ENCODE peak calls at places on chromosomes 5 and 9, in six cellular contexts. Y is GM12865; M is HTR-8/SVneo; U is NCI-H1105 treated with DMSO at 0.1 percent for 48 hours; K is SK-MEL-5; E is CD8-positive, alpha-beta memory T cell. B is an unnamed sample.

GRCh38 chr9:129587487-129588262 is 33.2 kb downstream of the C9orf50 start:
- DNase-seq in U (no peak), Y (no peak), E (no peak), K (peak), M (no peak), B (no peak)

GRCh38 chr9:88992556-88992955 is 1.3 kb downstream of the S1PR3 start:
- DNase-seq in U (no peak), M (no peak), Y (no peak), K (no peak), E (no peak), B (no peak)

GRCh38 chr5:136062563-136063274 is 33.9 kb downstream of the TGFBI start:
- DNase-seq in M (no peak), E (no peak), K (peak), U (peak), Y (peak), B (peak)

GRCh38 chr9:71285191-71285656 is 163.8 kb upstream of the TRPM3 start:
- DNase-seq in Y (peak), E (peak), K (peak), U (peak), M (peak), B (peak)

GRCh38 chr9:133238272-133238850 is 29.3 kb upstream of the OBP2B start:
- DNase-seq in E (no peak), Y (peak), U (no peak), M (no peak), K (peak), B (no peak)

GRCh38 chr5:140025736-140026135 is 17.4 kb downstream of the NRG2 start:
- DNase-seq in M (no peak), K (no peak), Y (no peak), U (no peak), E (no peak), B (no peak)

GRCh38 chr9:125409637-125410521 is 148.3 kb downstream of the GAPVD1 start:
- DNase-seq in E (peak), Y (peak), M (peak), K (peak), U (no peak), B (no peak)

GRCh38 chr5:88269222-88269771 is 652 bp upstream of the TMEM161B start:
- DNase-seq in U (peak), E (no peak), Y (no peak), M (no peak), K (no peak), B (no peak)

GRCh38 chr5:27788184-27788583 is 749.8 kb upstream of the CDH9 start:
- DNase-seq in Y (no peak), E (no peak), M (no peak), K (no peak), U (no peak), B (no peak)

GRCh38 chr9:19934301-19934868 is 145.5 kb upstream of the SLC24A2 start:
- DNase-seq in U (no peak), E (no peak), M (no peak), Y (no peak), K (no peak), B (no peak)

GRCh38 chr9:70484232-70485130 is 70.0 kb upstream of the KLF9 start:
- DNase-seq in Y (peak), K (peak), E (no peak), U (peak), M (peak), B (no peak)

GRCh38 chr5:119810217-119810616 is 180.9 kb downstream of the FAM170A start:
- DNase-seq in K (no peak), E (no peak), M (no peak), U (no peak), Y (no peak), B (no peak)

B was measured in NK-92 treated with Interleukin-12 subunit alpha and Interleukin-12 subunit beta, amount 100 ng/mL, for 24 hours.